ENCODE peak calls at places on chromosome 6, in four cellular contexts. One of them, this sample, is unnamed.

GRCh38 chr6:144931172-144932035 is 646.3 kb downstream of the UTRN start:
- DNase-seq in hepatocyte: peak; percentile 44
- DNase-seq in CD8-positive, alpha-beta memory T cell: no peak
- DNase-seq in CD8-positive, alpha-beta T cell: peak; percentile 17
- DNase-seq in this sample: no peak

GRCh38 chr6:40473026-40473425 is 114.1 kb downstream of the LRFN2 start:
- DNase-seq in CD8-positive, alpha-beta memory T cell: no peak
- DNase-seq in CD8-positive, alpha-beta T cell: no peak
- DNase-seq in hepatocyte: no peak
- DNase-seq in this sample: no peak

GRCh38 chr6:15892369-15892768 is 229.5 kb upstream of the DTNBP1 start:
- DNase-seq in CD8-positive, alpha-beta memory T cell: no peak
- DNase-seq in CD8-positive, alpha-beta T cell: no peak
- DNase-seq in hepatocyte: no peak
- DNase-seq in this sample: no peak

GRCh38 chr6:157597461-157598312 is 216.7 kb downstream of the ZDHHC14 start:
- DNase-seq in CD8-positive, alpha-beta T cell: peak; percentile 20
- DNase-seq in CD8-positive, alpha-beta memory T cell: peak; percentile 17
- DNase-seq in hepatocyte: peak; percentile 65
- DNase-seq in this sample: no peak

GRCh38 chr6:36912583-36912982 is 26.8 kb downstream of the C6orf89 start:
- DNase-seq in hepatocyte: peak; percentile 30
- DNase-seq in CD8-positive, alpha-beta T cell: peak; percentile 48
- DNase-seq in CD8-positive, alpha-beta memory T cell: peak; percentile 67
- DNase-seq in this sample: peak; percentile 76

GRCh38 chr6:156944412-156944811 is 167.2 kb downstream of the ARID1B start:
- DNase-seq in hepatocyte: no peak
- DNase-seq in CD8-positive, alpha-beta memory T cell: no peak
- DNase-seq in CD8-positive, alpha-beta T cell: no peak
- DNase-seq in this sample: no peak

GRCh38 chr6:169160091-169160854 is 93.4 kb downstream of the THBS2 start:
- DNase-seq in CD8-positive, alpha-beta T cell: peak; percentile 2
- DNase-seq in hepatocyte: no peak
- DNase-seq in CD8-positive, alpha-beta memory T cell: no peak
- DNase-seq in this sample: no peak

GRCh38 chr6:69816017-69816416 is 19.2 kb upstream of the LMBRD1 start:
- DNase-seq in CD8-positive, alpha-beta memory T cell: no peak
- DNase-seq in hepatocyte: no peak
- DNase-seq in CD8-positive, alpha-beta T cell: no peak
- DNase-seq in this sample: no peak

GRCh38 chr6:62530985-62531384 is 245.0 kb upstream of the KHDRBS2 start:
- DNase-seq in CD8-positive, alpha-beta memory T cell: no peak
- DNase-seq in CD8-positive, alpha-beta T cell: no peak
- DNase-seq in hepatocyte: no peak
- DNase-seq in this sample: no peak

GRCh38 chr6:80454197-80454596 is 347.7 kb downstream of the BCKDHB start:
- DNase-seq in CD8-positive, alpha-beta memory T cell: peak; percentile 25
- DNase-seq in CD8-positive, alpha-beta T cell: no peak
- DNase-seq in hepatocyte: no peak
- DNase-seq in this sample: no peak

GRCh38 chr6:104704191-104704590 is 155.5 kb downstream of the HACE1 start:
- DNase-seq in CD8-positive, alpha-beta T cell: no peak
- DNase-seq in hepatocyte: no peak
- DNase-seq in CD8-positive, alpha-beta memory T cell: no peak
- DNase-seq in this sample: no peak

GRCh38 chr6:154932562-154933027 is 62.5 kb upstream of the TIAM2 start:
- DNase-seq in hepatocyte: peak; percentile 47
- DNase-seq in CD8-positive, alpha-beta memory T cell: no peak
- DNase-seq in CD8-positive, alpha-beta T cell: no peak
- DNase-seq in this sample: no peak

GRCh38 chr6:156804402-156804801 is 27.2 kb downstream of the ARID1B start:
- DNase-seq in hepatocyte: no peak
- DNase-seq in CD8-positive, alpha-beta T cell: no peak
- DNase-seq in CD8-positive, alpha-beta memory T cell: no peak
- DNase-seq in this sample: no peak

GRCh38 chr6:6191476-6191875 is 129.0 kb downstream of the F13A1 start:
- DNase-seq in CD8-positive, alpha-beta T cell: no peak
- DNase-seq in CD8-positive, alpha-beta memory T cell: no peak
- DNase-seq in hepatocyte: no peak
- DNase-seq in this sample: no peak

GRCh38 chr6:44470106-44470446 is 82.6 kb downstream of the CDC5L start:
- DNase-seq in CD8-positive, alpha-beta memory T cell: no peak
- DNase-seq in CD8-positive, alpha-beta T cell: no peak
- DNase-seq in hepatocyte: no peak
- DNase-seq in this sample: no peak

GRCh38 chr6:112501705-112502104 is 154.6 kb downstream of the RFPL4B start:
- DNase-seq in hepatocyte: peak; percentile 84
- DNase-seq in CD8-positive, alpha-beta memory T cell: no peak
- DNase-seq in CD8-positive, alpha-beta T cell: no peak
- DNase-seq in this sample: no peak

GRCh38 chr6:137291441-137291840 is 72.3 kb upstream of the IFNGR1 start:
- DNase-seq in CD8-positive, alpha-beta memory T cell: no peak
- DNase-seq in CD8-positive, alpha-beta T cell: no peak
- DNase-seq in hepatocyte: no peak
- DNase-seq in this sample: no peak

GRCh38 chr6:114366899-114367298 is 24.1 kb upstream of the HS3ST5 start:
- DNase-seq in CD8-positive, alpha-beta T cell: no peak
- DNase-seq in CD8-positive, alpha-beta memory T cell: no peak
- DNase-seq in hepatocyte: no peak
- DNase-seq in this sample: no peak

GRCh38 chr6:91569071-91569470 is 982.2 kb upstream of the MAP3K7 start:
- DNase-seq in CD8-positive, alpha-beta T cell: no peak
- DNase-seq in CD8-positive, alpha-beta memory T cell: no peak
- DNase-seq in hepatocyte: no peak
- DNase-seq in this sample: no peak

GRCh38 chr6:36973647-36974046 is 12.3 kb downstream of the MTCH1 start:
- DNase-seq in CD8-positive, alpha-beta T cell: no peak
- DNase-seq in hepatocyte: no peak
- DNase-seq in CD8-positive, alpha-beta memory T cell: no peak
- DNase-seq in this sample: no peak

GRCh38 chr6:105459049-105459448 is 56.2 kb upstream of the PREP start:
- DNase-seq in CD8-positive, alpha-beta memory T cell: peak; percentile 56
- DNase-seq in hepatocyte: no peak
- DNase-seq in CD8-positive, alpha-beta T cell: peak; percentile 13
- DNase-seq in this sample: no peak

GRCh38 chr6:43359381-43359780 is 10.1 kb downstream of the ZNF318 start:
- DNase-seq in CD8-positive, alpha-beta memory T cell: no peak
- DNase-seq in hepatocyte: no peak
- DNase-seq in CD8-positive, alpha-beta T cell: no peak
- DNase-seq in this sample: no peak

GRCh38 chr6:169244684-169245383 is 8.8 kb downstream of the THBS2 start:
- DNase-seq in CD8-positive, alpha-beta T cell: no peak
- DNase-seq in hepatocyte: no peak
- DNase-seq in CD8-positive, alpha-beta memory T cell: no peak
- DNase-seq in this sample: no peak

GRCh38 chr6:137873273-137873762 is 6.3 kb downstream of the TNFAIP3 start:
- DNase-seq in CD8-positive, alpha-beta memory T cell: peak; percentile 64
- DNase-seq in hepatocyte: peak; percentile 81
- DNase-seq in CD8-positive, alpha-beta T cell: peak; percentile 39
- DNase-seq in this sample: peak; percentile 64

GRCh38 chr6:165987483-165988305 is 180.0 kb downstream of the TBXT start:
- DNase-seq in CD8-positive, alpha-beta memory T cell: no peak
- DNase-seq in CD8-positive, alpha-beta T cell: no peak
- DNase-seq in hepatocyte: peak; percentile 62
- DNase-seq in this sample: no peak
- H3K4me3 ChIP-seq in CD8-positive, alpha-beta memory T cell: no peak overlapping the region
- H3K4me3 ChIP-seq in CD8-positive, alpha-beta T cell: no peak overlapping the region
- H3K4me3 ChIP-seq in hepatocyte: peak overlapping the region; percentile 15
- H3K4me3 ChIP-seq in this sample: no peak overlapping the region

GRCh38 chr6:33991610-33992009 is 154.3 kb downstream of the GRM4 start:
- DNase-seq in CD8-positive, alpha-beta memory T cell: no peak
- DNase-seq in hepatocyte: no peak
- DNase-seq in CD8-positive, alpha-beta T cell: no peak
- DNase-seq in this sample: no peak
- H3K27me3 ChIP-seq in CD8-positive, alpha-beta memory T cell: no peaks in the 10 kb centered on the region
- H3K27me3 ChIP-seq in hepatocyte: no peaks in the 10 kb centered on the region
- H3K27me3 ChIP-seq in CD8-positive, alpha-beta T cell: no peaks in the 10 kb centered on the region
- H3K27me3 ChIP-seq in this sample: no peaks in the 10 kb centered on the region

GRCh38 chr6:34463849-34464248 is 2.0 kb upstream of the PACSIN1 start:
- DNase-seq in hepatocyte: no peak
- DNase-seq in CD8-positive, alpha-beta memory T cell: no peak
- DNase-seq in CD8-positive, alpha-beta T cell: no peak
- DNase-seq in this sample: no peak

GRCh38 chr6:34463299-34463698 is 2.6 kb upstream of the PACSIN1 start:
- DNase-seq in hepatocyte: no peak
- DNase-seq in CD8-positive, alpha-beta T cell: no peak
- DNase-seq in CD8-positive, alpha-beta memory T cell: no peak
- DNase-seq in this sample: no peak

GRCh38 chr6:34466242-34467185 is 638 bp downstream of the PACSIN1 start:
- DNase-seq in CD8-positive, alpha-beta memory T cell: peak; percentile 8
- DNase-seq in CD8-positive, alpha-beta T cell: no peak
- DNase-seq in hepatocyte: no peak
- DNase-seq in this sample: no peak

GRCh38 chr6:34468378-34468892 is 2.6 kb downstream of the PACSIN1 start:
- DNase-seq in hepatocyte: no peak
- DNase-seq in CD8-positive, alpha-beta memory T cell: no peak
- DNase-seq in CD8-positive, alpha-beta T cell: no peak
- DNase-seq in this sample: no peak

GRCh38 chr6:34465551-34466241 is at the start of gene PACSIN1:
- DNase-seq in CD8-positive, alpha-beta memory T cell: peak; percentile 17
- DNase-seq in CD8-positive, alpha-beta T cell: no peak
- DNase-seq in hepatocyte: peak; percentile 38
- DNase-seq in this sample: no peak
- H3K4me3 ChIP-seq in CD8-positive, alpha-beta memory T cell: peak within 1 kb of the TSS; percentile 26
- H3K4me3 ChIP-seq in CD8-positive, alpha-beta T cell: no peak within 1 kb of the TSS
- H3K4me3 ChIP-seq in hepatocyte: peak within 1 kb of the TSS; percentile 33
- H3K4me3 ChIP-seq in this sample: no peak within 1 kb of the TSS

GRCh38 chr6:10395946-10396577 is 18.8 kb downstream of the TFAP2A start:
- DNase-seq in CD8-positive, alpha-beta memory T cell: no peak
- DNase-seq in hepatocyte: no peak
- DNase-seq in CD8-positive, alpha-beta T cell: no peak
- DNase-seq in this sample: no peak

GRCh38 chr6:10398439-10399218 is 16.2 kb downstream of the TFAP2A start:
- DNase-seq in CD8-positive, alpha-beta memory T cell: no peak
- DNase-seq in CD8-positive, alpha-beta T cell: no peak
- DNase-seq in hepatocyte: no peak
- DNase-seq in this sample: no peak

GRCh38 chr6:10395171-10395945 is 19.5 kb downstream of the TFAP2A start:
- DNase-seq in CD8-positive, alpha-beta memory T cell: no peak
- DNase-seq in hepatocyte: no peak
- DNase-seq in CD8-positive, alpha-beta T cell: no peak
- DNase-seq in this sample: no peak

GRCh38 chr6:10397756-10398438 is 17.0 kb downstream of the TFAP2A start:
- DNase-seq in CD8-positive, alpha-beta memory T cell: no peak
- DNase-seq in hepatocyte: no peak
- DNase-seq in CD8-positive, alpha-beta T cell: no peak
- DNase-seq in this sample: no peak

GRCh38 chr6:10396775-10397174 is 18.1 kb downstream of the TFAP2A start:
- DNase-seq in CD8-positive, alpha-beta T cell: no peak
- DNase-seq in hepatocyte: no peak
- DNase-seq in CD8-positive, alpha-beta memory T cell: no peak
- DNase-seq in this sample: no peak
- H3K27me3 ChIP-seq in CD8-positive, alpha-beta T cell: peaks cover 26% of the 10 kb centered on the region
- H3K27me3 ChIP-seq in hepatocyte: peaks cover 85% of the 10 kb centered on the region
- H3K27me3 ChIP-seq in CD8-positive, alpha-beta memory T cell: peaks cover 46% of the 10 kb centered on the region
- H3K27me3 ChIP-seq in this sample: peaks cover 35% of the 10 kb centered on the region

DNA sequence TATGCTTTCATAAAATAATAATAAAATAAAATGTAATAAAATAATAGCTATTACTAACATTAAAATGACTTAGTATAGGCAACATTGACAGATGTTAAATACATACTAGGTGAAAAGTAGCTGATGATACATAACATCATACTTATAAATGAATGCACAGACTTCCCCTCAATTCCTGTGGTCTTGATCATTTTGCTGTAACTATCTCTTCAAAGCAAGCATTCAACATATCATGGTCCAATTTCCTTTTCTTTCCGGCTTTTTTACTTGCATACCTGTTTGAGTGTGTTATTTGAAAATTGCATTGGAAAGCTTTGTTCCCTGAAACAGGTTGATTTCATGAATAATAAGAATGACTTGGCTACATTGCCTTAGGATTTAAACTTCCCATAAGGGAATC is 309.3 kb downstream of the HDGFL1 start:
- DNase-seq in CD8-positive, alpha-beta memory T cell: no peak
- DNase-seq in CD8-positive, alpha-beta T cell: no peak
- DNase-seq in hepatocyte: no peak
- DNase-seq in this sample: no peak
- H3K4me3 ChIP-seq in CD8-positive, alpha-beta memory T cell: no peak overlapping the region
- H3K4me3 ChIP-seq in CD8-positive, alpha-beta T cell: no peak overlapping the region
- H3K4me3 ChIP-seq in hepatocyte: no peak overlapping the region
- H3K4me3 ChIP-seq in this sample: no peak overlapping the region

GRCh38 chr6:33854572-33855030 is 50.8 kb upstream of the MLN start:
- DNase-seq in CD8-positive, alpha-beta memory T cell: no peak
- DNase-seq in hepatocyte: peak; percentile 35
- DNase-seq in CD8-positive, alpha-beta T cell: no peak
- DNase-seq in this sample: no peak

GRCh38 chr6:33853736-33854135 is 49.9 kb upstream of the MLN start:
- DNase-seq in CD8-positive, alpha-beta T cell: no peak
- DNase-seq in CD8-positive, alpha-beta memory T cell: no peak
- DNase-seq in hepatocyte: no peak
- DNase-seq in this sample: no peak

GRCh38 chr6:33850869-33851541 is 47.2 kb upstream of the MLN start:
- DNase-seq in hepatocyte: no peak
- DNase-seq in CD8-positive, alpha-beta T cell: no peak
- DNase-seq in CD8-positive, alpha-beta memory T cell: no peak
- DNase-seq in this sample: no peak

GRCh38 chr6:33851959-33852358 is 48.2 kb upstream of the MLN start:
- DNase-seq in CD8-positive, alpha-beta memory T cell: no peak
- DNase-seq in CD8-positive, alpha-beta T cell: no peak
- DNase-seq in hepatocyte: peak; percentile 54
- DNase-seq in this sample: peak; percentile 21

GRCh38 chr6:33853026-33853425 is 49.2 kb upstream of the MLN start:
- DNase-seq in hepatocyte: no peak
- DNase-seq in CD8-positive, alpha-beta memory T cell: no peak
- DNase-seq in CD8-positive, alpha-beta T cell: no peak
- DNase-seq in this sample: no peak
- H3K27me3 ChIP-seq in hepatocyte: peaks cover 4% of the 10 kb centered on the region
- H3K27me3 ChIP-seq in CD8-positive, alpha-beta memory T cell: peaks cover 17% of the 10 kb centered on the region
- H3K27me3 ChIP-seq in CD8-positive, alpha-beta T cell: no peaks in the 10 kb centered on the region
- H3K27me3 ChIP-seq in this sample: peaks cover 9% of the 10 kb centered on the region

GRCh38 chr6:10415593-10416480 is 963 bp upstream of the TFAP2A start:
- DNase-seq in hepatocyte: no peak
- DNase-seq in CD8-positive, alpha-beta memory T cell: no peak
- DNase-seq in CD8-positive, alpha-beta T cell: no peak
- DNase-seq in this sample: no peak
- H3K4me3 ChIP-seq in hepatocyte: peak overlapping the region; percentile 11
- H3K4me3 ChIP-seq in CD8-positive, alpha-beta memory T cell: no peak overlapping the region
- H3K4me3 ChIP-seq in CD8-positive, alpha-beta T cell: no peak overlapping the region
- H3K4me3 ChIP-seq in this sample: no peak overlapping the region

GRCh38 chr6:27736686-27737085 is 175.5 kb downstream of the OR2B2 start:
- DNase-seq in hepatocyte: no peak
- DNase-seq in CD8-positive, alpha-beta T cell: no peak
- DNase-seq in CD8-positive, alpha-beta memory T cell: no peak
- DNase-seq in this sample: no peak
- H3K27me3 ChIP-seq in hepatocyte: no peaks in the 10 kb centered on the region
- H3K27me3 ChIP-seq in CD8-positive, alpha-beta T cell: no peaks in the 10 kb centered on the region
- H3K27me3 ChIP-seq in CD8-positive, alpha-beta memory T cell: no peaks in the 10 kb centered on the region
- H3K27me3 ChIP-seq in this sample: no peaks in the 10 kb centered on the region

DNA sequence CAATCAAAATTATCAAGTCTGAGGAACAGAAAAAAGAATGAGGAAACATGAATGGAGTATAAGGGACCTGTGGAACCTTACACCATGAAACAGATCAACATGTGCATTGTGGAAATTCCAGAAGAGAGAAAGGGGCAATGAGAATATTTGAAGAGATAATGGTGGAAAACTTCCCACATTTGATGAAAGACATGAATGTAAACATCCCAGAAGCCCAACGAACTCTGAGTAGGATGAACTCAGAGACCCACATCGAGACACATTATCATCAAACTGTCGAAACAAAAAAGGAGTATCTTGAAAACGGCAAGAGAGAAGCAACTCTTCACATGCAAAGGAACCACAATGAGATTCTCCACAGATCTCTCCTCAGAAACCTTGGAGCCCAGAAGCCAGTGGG is 371.1 kb downstream of the CDKAL1 start:
- DNase-seq in CD8-positive, alpha-beta memory T cell: no peak
- DNase-seq in CD8-positive, alpha-beta T cell: no peak
- DNase-seq in hepatocyte: no peak
- DNase-seq in this sample: no peak
- H3K4me3 ChIP-seq in CD8-positive, alpha-beta memory T cell: no peak overlapping the region
- H3K4me3 ChIP-seq in CD8-positive, alpha-beta T cell: no peak overlapping the region
- H3K4me3 ChIP-seq in hepatocyte: no peak overlapping the region
- H3K4me3 ChIP-seq in this sample: no peak overlapping the region

This sample was measured in CD4-positive, alpha-beta memory T cell.